ENCODE peak calls at places on chromosomes 16 and 17, in eight cellular contexts. One of them, this sample, is unnamed. For H3K4me1, the result is how much of the 10 kb centered on the place peaks cover.

GRCh38 chr16:87207509-87207908 is 109.7 kb downstream of the C16orf95 start:
- DNase-seq in body of pancreas: no peak
- DNase-seq in adrenal gland: no peak
- DNase-seq in transverse colon: no peak
- DNase-seq in H1: no peak
- DNase-seq in A549: peak
- DNase-seq in tibial nerve: peak
- DNase-seq in heart left ventricle: no peak
- DNase-seq in this sample: no peak

GRCh38 chr17:40600486-40601046 is 35.3 kb upstream of the CCR7 start:
- DNase-seq in tibial nerve: no peak
- DNase-seq in body of pancreas: no peak
- DNase-seq in adrenal gland: no peak
- DNase-seq in transverse colon: no peak
- DNase-seq in H1: no peak
- DNase-seq in A549: no peak
- DNase-seq in heart left ventricle: no peak
- DNase-seq in this sample: no peak

GRCh38 chr17:4477286-4477791 is 21.3 kb upstream of the SPNS2 start:
- DNase-seq in A549: no peak
- DNase-seq in adrenal gland: no peak
- DNase-seq in body of pancreas: no peak
- DNase-seq in transverse colon: no peak
- DNase-seq in H1: no peak
- DNase-seq in tibial nerve: no peak
- DNase-seq in heart left ventricle: no peak
- DNase-seq in this sample: no peak

GRCh38 chr17:30950669-30951399 is 20.0 kb upstream of the RNF135 start:
- DNase-seq in body of pancreas: peak
- DNase-seq in H1: no peak
- DNase-seq in A549: peak
- DNase-seq in adrenal gland: peak
- DNase-seq in transverse colon: peak
- DNase-seq in tibial nerve: peak
- DNase-seq in heart left ventricle: peak
- DNase-seq in this sample: no peak

GRCh38 chr17:81832608-81833159 is 407 bp downstream of the MCRIP1 start:
- DNase-seq in adrenal gland: no peak
- DNase-seq in body of pancreas: no peak
- DNase-seq in heart left ventricle: peak
- DNase-seq in tibial nerve: peak
- DNase-seq in transverse colon: no peak
- DNase-seq in A549: no peak
- DNase-seq in H1: no peak
- DNase-seq in this sample: no peak

GRCh38 chr16:89052824-89053724 is 40.6 kb upstream of the ACSF3 start:
- DNase-seq in A549: peak
- DNase-seq in heart left ventricle: peak
- DNase-seq in body of pancreas: no peak
- DNase-seq in tibial nerve: no peak
- DNase-seq in adrenal gland: no peak
- DNase-seq in H1: no peak
- DNase-seq in transverse colon: peak
- DNase-seq in this sample: peak

GRCh38 chr16:49835116-49835880 is 20.6 kb downstream of the ZNF423 start:
- DNase-seq in transverse colon: no peak
- DNase-seq in A549: no peak
- DNase-seq in H1: no peak
- DNase-seq in tibial nerve: no peak
- DNase-seq in heart left ventricle: no peak
- DNase-seq in body of pancreas: no peak
- DNase-seq in adrenal gland: no peak
- DNase-seq in this sample: no peak

GRCh38 chr17:6374761-6375312 is 60.1 kb downstream of the AIPL1 start:
- DNase-seq in transverse colon: no peak
- DNase-seq in A549: peak
- DNase-seq in H1: no peak
- DNase-seq in adrenal gland: no peak
- DNase-seq in heart left ventricle: no peak
- DNase-seq in tibial nerve: no peak
- DNase-seq in body of pancreas: peak
- DNase-seq in this sample: no peak

GRCh38 chr16:11550651-11551498 is 35.8 kb downstream of the LITAF start:
- DNase-seq in heart left ventricle: no peak
- DNase-seq in H1: no peak
- DNase-seq in transverse colon: no peak
- DNase-seq in body of pancreas: no peak
- DNase-seq in tibial nerve: no peak
- DNase-seq in A549: peak
- DNase-seq in adrenal gland: no peak
- DNase-seq in this sample: no peak

GRCh38 chr17:2212328-2212981 is 91.1 kb downstream of the SMG6 start:
- DNase-seq in transverse colon: no peak
- DNase-seq in heart left ventricle: no peak
- DNase-seq in H1: no peak
- DNase-seq in tibial nerve: peak
- DNase-seq in body of pancreas: no peak
- DNase-seq in adrenal gland: peak
- DNase-seq in A549: no peak
- DNase-seq in this sample: no peak

GRCh38 chr16:50741225-50741807 is 570 bp upstream of the CYLD start:
- DNase-seq in transverse colon: peak
- DNase-seq in tibial nerve: no peak
- DNase-seq in adrenal gland: peak
- DNase-seq in heart left ventricle: no peak
- DNase-seq in body of pancreas: peak
- DNase-seq in H1: no peak
- DNase-seq in A549: peak
- DNase-seq in this sample: no peak

GRCh38 chr17:9472541-9472940 is 103.1 kb downstream of the STX8 start:
- DNase-seq in H1: no peak
- DNase-seq in heart left ventricle: no peak
- DNase-seq in transverse colon: peak
- DNase-seq in A549: no peak
- DNase-seq in body of pancreas: no peak
- DNase-seq in tibial nerve: peak
- DNase-seq in adrenal gland: peak
- DNase-seq in this sample: no peak

GRCh38 chr16:85523602-85524364 is 89.3 kb upstream of the GSE1 start:
- DNase-seq in body of pancreas: peak
- DNase-seq in adrenal gland: no peak
- DNase-seq in tibial nerve: no peak
- DNase-seq in H1: peak
- DNase-seq in heart left ventricle: no peak
- DNase-seq in transverse colon: no peak
- DNase-seq in A549: no peak
- DNase-seq in this sample: no peak

GRCh38 chr16:78931267-78932060 is 669.1 kb downstream of the MAF start:
- DNase-seq in heart left ventricle: no peak
- DNase-seq in H1: no peak
- DNase-seq in A549: no peak
- DNase-seq in tibial nerve: no peak
- DNase-seq in adrenal gland: no peak
- DNase-seq in body of pancreas: no peak
- DNase-seq in transverse colon: no peak
- DNase-seq in this sample: no peak

GRCh38 chr17:6560496-6560895 is 4.1 kb upstream of the PITPNM3 start:
- DNase-seq in body of pancreas: no peak
- DNase-seq in transverse colon: no peak
- DNase-seq in adrenal gland: no peak
- DNase-seq in H1: no peak
- DNase-seq in heart left ventricle: no peak
- DNase-seq in tibial nerve: no peak
- DNase-seq in A549: no peak
- DNase-seq in this sample: no peak

GRCh38 chr16:19382084-19382801 is 35.4 kb upstream of the TMC5 start:
- DNase-seq in H1: no peak
- DNase-seq in transverse colon: no peak
- DNase-seq in tibial nerve: no peak
- DNase-seq in heart left ventricle: no peak
- DNase-seq in A549: no peak
- DNase-seq in body of pancreas: peak
- DNase-seq in adrenal gland: peak
- DNase-seq in this sample: no peak

GRCh38 chr16:2854700-2855309 is 3.2 kb downstream of the PRSS22 start:
- DNase-seq in H1: no peak
- DNase-seq in heart left ventricle: no peak
- DNase-seq in tibial nerve: no peak
- DNase-seq in transverse colon: no peak
- DNase-seq in adrenal gland: no peak
- DNase-seq in A549: no peak
- DNase-seq in body of pancreas: no peak
- DNase-seq in this sample: no peak

GRCh38 chr16:57265850-57266530 is 18.5 kb downstream of the PLLP start:
- DNase-seq in heart left ventricle: peak
- DNase-seq in tibial nerve: peak
- DNase-seq in adrenal gland: no peak
- DNase-seq in H1: no peak
- DNase-seq in body of pancreas: peak
- DNase-seq in transverse colon: peak
- DNase-seq in A549: no peak
- DNase-seq in this sample: peak

GRCh38 chr17:83186751-83187421 is 107.5 kb downstream of the METRNL start:
- DNase-seq in body of pancreas: no peak
- DNase-seq in transverse colon: no peak
- DNase-seq in tibial nerve: no peak
- DNase-seq in adrenal gland: no peak
- DNase-seq in heart left ventricle: peak
- DNase-seq in H1: no peak
- DNase-seq in A549: no peak
- DNase-seq in this sample: peak

GRCh38 chr17:55343900-55344513 is 77.6 kb downstream of the MMD start:
- DNase-seq in heart left ventricle: no peak
- DNase-seq in A549: no peak
- DNase-seq in transverse colon: no peak
- DNase-seq in tibial nerve: no peak
- DNase-seq in H1: no peak
- DNase-seq in adrenal gland: peak
- DNase-seq in body of pancreas: no peak
- DNase-seq in this sample: no peak
- TF ChIP-seq POLR2A in heart left ventricle: no peak
- TF ChIP-seq POLR2A in A549: no peak
- TF ChIP-seq POLR2A in transverse colon: no peak
- TF ChIP-seq POLR2A in tibial nerve: no peak
- TF ChIP-seq POLR2A in H1: no peak
- TF ChIP-seq POLR2A in adrenal gland: no peak
- TF ChIP-seq POLR2A in body of pancreas: no peak
- TF ChIP-seq POLR2A in this sample: no peak

DNA sequence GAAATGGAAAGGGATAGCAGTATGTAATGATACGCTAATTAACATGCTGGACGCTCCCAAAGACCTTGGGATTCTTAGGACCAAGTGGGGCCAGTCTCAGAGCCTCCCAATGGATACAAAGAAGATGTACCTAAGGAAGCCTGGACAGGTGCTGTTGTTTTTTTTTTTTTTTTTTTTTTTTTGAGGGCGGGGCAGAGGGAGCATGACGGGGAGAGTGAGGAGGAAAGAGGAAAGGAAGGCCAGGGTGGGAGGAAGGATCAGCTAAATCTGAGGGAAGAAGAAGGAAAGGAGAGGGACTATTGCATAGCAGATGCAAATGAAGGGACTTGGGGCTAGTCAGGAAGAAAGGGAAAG is 2.5 kb downstream of the VAMP2 start:
- DNase-seq in body of pancreas: no peak
- DNase-seq in transverse colon: no peak
- DNase-seq in tibial nerve: no peak
- DNase-seq in H1: no peak
- DNase-seq in adrenal gland: no peak
- DNase-seq in A549: no peak
- DNase-seq in heart left ventricle: no peak
- DNase-seq in this sample: no peak
- H3K4me1 ChIP-seq in body of pancreas: half or more
- H3K4me1 ChIP-seq in transverse colon: under half
- H3K4me1 ChIP-seq in tibial nerve: under half
- H3K4me1 ChIP-seq in H1: under half
- H3K4me1 ChIP-seq in adrenal gland: under half
- H3K4me1 ChIP-seq in A549: under half
- H3K4me1 ChIP-seq in heart left ventricle: under half
- H3K4me1 ChIP-seq in this sample: under half

GRCh38 chr17:75623386-75623785 is 9.8 kb upstream of the SMIM5 start:
- DNase-seq in body of pancreas: no peak
- DNase-seq in transverse colon: no peak
- DNase-seq in tibial nerve: no peak
- DNase-seq in adrenal gland: no peak
- DNase-seq in A549: no peak
- DNase-seq in H1: no peak
- DNase-seq in heart left ventricle: no peak
- DNase-seq in this sample: no peak

GRCh38 chr17:75624021-75624420 is 9.2 kb upstream of the SMIM5 start:
- DNase-seq in tibial nerve: no peak
- DNase-seq in body of pancreas: no peak
- DNase-seq in A549: no peak
- DNase-seq in heart left ventricle: no peak
- DNase-seq in H1: no peak
- DNase-seq in transverse colon: no peak
- DNase-seq in adrenal gland: no peak
- DNase-seq in this sample: no peak

GRCh38 chr17:75622071-75622470 is 11.2 kb upstream of the SMIM5 start:
- DNase-seq in heart left ventricle: no peak
- DNase-seq in adrenal gland: no peak
- DNase-seq in body of pancreas: no peak
- DNase-seq in transverse colon: no peak
- DNase-seq in H1: no peak
- DNase-seq in tibial nerve: no peak
- DNase-seq in A549: no peak
- DNase-seq in this sample: no peak

GRCh38 chr17:75624714-75625345 is 8.4 kb upstream of the SMIM5 start:
- DNase-seq in tibial nerve: no peak
- DNase-seq in adrenal gland: no peak
- DNase-seq in body of pancreas: no peak
- DNase-seq in transverse colon: no peak
- DNase-seq in A549: no peak
- DNase-seq in heart left ventricle: peak
- DNase-seq in H1: no peak
- DNase-seq in this sample: no peak

DNA sequence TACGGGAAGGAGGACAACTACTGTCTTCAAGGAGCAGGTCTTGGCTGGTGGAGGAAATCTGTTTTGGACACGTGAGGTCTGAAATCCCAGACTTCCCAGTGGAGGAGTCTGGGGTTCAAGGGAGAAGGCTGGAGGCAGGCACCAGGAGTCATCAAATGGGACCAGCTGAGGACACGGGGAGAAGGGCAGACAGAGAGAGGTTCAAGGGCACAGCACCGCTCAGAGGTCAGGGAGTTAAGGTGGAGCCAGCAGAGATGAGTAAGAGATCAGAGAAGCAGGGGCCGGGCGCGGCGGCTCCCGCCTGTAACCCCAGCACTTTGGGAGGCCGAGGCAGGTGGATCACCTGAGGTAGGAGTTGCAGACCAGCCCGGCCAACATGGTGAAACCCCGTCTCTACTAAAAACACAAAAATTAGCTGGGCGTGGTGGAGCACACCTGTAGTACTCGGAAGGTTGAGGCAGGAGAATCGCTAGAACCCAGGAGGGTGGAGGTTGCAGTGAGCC is 10.4 kb upstream of the SMIM5 start:
- DNase-seq in A549: no peak
- DNase-seq in body of pancreas: no peak
- DNase-seq in transverse colon: no peak
- DNase-seq in adrenal gland: no peak
- DNase-seq in H1: no peak
- DNase-seq in heart left ventricle: no peak
- DNase-seq in tibial nerve: no peak
- DNase-seq in this sample: no peak
- TF ChIP-seq POLR2A in A549: no peak
- TF ChIP-seq POLR2A in body of pancreas: no peak
- TF ChIP-seq POLR2A in transverse colon: no peak
- TF ChIP-seq POLR2A in adrenal gland: no peak
- TF ChIP-seq POLR2A in H1: no peak
- TF ChIP-seq POLR2A in heart left ventricle: no peak
- TF ChIP-seq POLR2A in tibial nerve: no peak
- TF ChIP-seq POLR2A in this sample: no peak

GRCh38 chr17:28045304-28045703 is 2.8 kb downstream of the NLK start:
- DNase-seq in body of pancreas: no peak
- DNase-seq in H1: no peak
- DNase-seq in heart left ventricle: no peak
- DNase-seq in tibial nerve: no peak
- DNase-seq in transverse colon: no peak
- DNase-seq in A549: no peak
- DNase-seq in adrenal gland: no peak
- DNase-seq in this sample: no peak
- H3K4me1 ChIP-seq in body of pancreas: half or more
- H3K4me1 ChIP-seq in H1: under half
- H3K4me1 ChIP-seq in heart left ventricle: half or more
- H3K4me1 ChIP-seq in tibial nerve: under half
- H3K4me1 ChIP-seq in transverse colon: under half
- H3K4me1 ChIP-seq in A549: under half
- H3K4me1 ChIP-seq in adrenal gland: under half
- H3K4me1 ChIP-seq in this sample: under half